ENCODE peak calls at places on chromosomes 16 and 17, in seven cellular contexts. M, U, W, E, N, P and F are unnamed samples.

GRCh38 chr16:49355923-49356665 is 17.5 kb upstream of the C16orf78 start:
- DNase-seq in U (no peak), W (no peak), P (peak; percentile 43), E (no peak), N (no peak), M (no peak), F (no peak)

GRCh38 chr17:75634376-75634740 is 1.1 kb downstream of the SMIM5 start:
- DNase-seq in P (no peak), E (no peak), M (no peak), W (no peak), N (no peak), U (no peak), F (no peak)

GRCh38 chr17:80754846-80755245 is 210.2 kb downstream of the RPTOR start:
- DNase-seq in M (no peak), N (no peak), U (no peak), E (no peak), P (no peak), W (no peak), F (no peak)

GRCh38 chr16:25874196-25874595 is 182.4 kb downstream of the HS3ST4 start:
- DNase-seq in U (no peak), M (no peak), E (no peak), N (no peak), W (no peak), P (no peak), F (no peak)

GRCh38 chr17:33696102-33696501 is 403.0 kb upstream of the ASIC2 start:
- DNase-seq in N (no peak), M (no peak), W (no peak), P (no peak), E (no peak), U (no peak), F (no peak)

GRCh38 chr16:89272631-89273030 is 55.1 kb downstream of the ZNF778 start:
- DNase-seq in W (no peak), U (no peak), P (no peak), E (no peak), M (no peak), N (no peak), F (no peak)

GRCh38 chr16:12356622-12357365 is 380.3 kb downstream of the SNX29 start:
- DNase-seq in E (no peak), W (no peak), M (no peak), P (no peak), N (no peak), U (no peak), F (no peak)

GRCh38 chr17:44436336-44436735 is 46.9 kb upstream of the ITGA2B start:
- DNase-seq in U (no peak), M (no peak), P (no peak), W (no peak), E (no peak), N (no peak), F (no peak)

GRCh38 chr17:48756816-48757215 is 28.3 kb upstream of the HOXB13 start:
- DNase-seq in W (no peak), U (no peak), N (no peak), P (no peak), M (no peak), E (no peak), F (no peak)

GRCh38 chr16:88510091-88510719 is 57.1 kb downstream of the ZFPM1 start:
- DNase-seq in N (no peak), W (no peak), E (no peak), U (no peak), P (no peak), M (peak; percentile 53), F (peak; percentile 65)

GRCh38 chr16:20897253-20897896 is 2.8 kb downstream of the DCUN1D3 start:
- DNase-seq in P (no peak), U (no peak), E (no peak), W (no peak), N (peak; percentile 72), M (peak; percentile 74), F (peak; percentile 90)

GRCh38 chr17:69335018-69335417 is 8.1 kb upstream of the ABCA5 start:
- DNase-seq in P (no peak), W (no peak), E (no peak), U (no peak), M (peak; percentile 44), N (peak; percentile 65), F (peak; percentile 69)

GRCh38 chr17:27846042-27846655 is 45.8 kb upstream of the NOS2 start:
- DNase-seq in W (peak; percentile 65), M (no peak), U (no peak), N (no peak), E (no peak), P (no peak), F (no peak)

GRCh38 chr16:48963306-48963705 is 318.3 kb downstream of the CBLN1 start:
- DNase-seq in U (no peak), N (no peak), P (no peak), E (no peak), W (no peak), M (peak; percentile 64), F (peak; percentile 57)

GRCh38 chr17:8611135-8611534 is 19.4 kb downstream of the MYH10 start:
- DNase-seq in W (no peak), E (no peak), N (peak; percentile 82), P (peak; percentile 30), M (peak; percentile 66), U (no peak), F (no peak)

GRCh38 chr16:85835227-85835751 is 35.8 kb downstream of the COX4I1 start:
- DNase-seq in U (no peak), W (no peak), P (no peak), E (no peak), N (no peak), M (no peak), F (no peak)

GRCh38 chr16:74608381-74608780 is 1.5 kb upstream of the GLG1 start:
- DNase-seq in E (no peak), M (no peak), W (no peak), P (no peak), N (no peak), U (no peak), F (no peak)

GRCh38 chr17:77374170-77374936 is 233.6 kb downstream of the SEC14L1 start:
- DNase-seq in E (peak; percentile 33), N (peak; percentile 92), W (peak; percentile 90), P (peak; percentile 88), U (no peak), M (no peak), F (peak; percentile 45)

GRCh38 chr17:34981538-34982241 is 1.4 kb downstream of the LIG3 start:
- DNase-seq in N (peak; percentile 23), E (no peak), W (no peak), U (no peak), P (no peak), M (no peak), F (peak; percentile 21)

GRCh38 chr17:61834610-61835009 is 28.7 kb downstream of the BRIP1 start:
- DNase-seq in W (no peak), U (no peak), E (no peak), M (no peak), P (no peak), N (no peak), F (no peak)